ENCODE peak calls at places on chromosomes 5 and 9, in eight cellular contexts. O is osteoblast, Z is neuronal stem cell, U is aorta, A is small intestine, W is lower lobe of right lung, X is fibroblast of lung, V is PC-3. J is an unnamed sample.

GRCh38 chr5:173573126-173573960 is 43.1 kb downstream of the BOD1 start:
- DNase-seq in O (peak; percentile 95), Z (peak; percentile 76), U (peak; percentile 94), A (peak; percentile 52), W (peak; percentile 83), X (peak; percentile 26), V (peak; percentile 86), J (peak; percentile 37)

GRCh38 chr5:139137703-139138102 is 60.5 kb downstream of the SIL1 start:
- DNase-seq in O (no peak), Z (no peak), U (no peak), A (peak; percentile 3), W (no peak), X (peak; percentile 49), V (peak; percentile 14), J (peak; percentile 17)

GRCh38 chr5:99636663-99637062 is 707.9 kb upstream of the CHD1 start:
- DNase-seq in O (no peak), Z (no peak), U (no peak), A (no peak), W (no peak), X (no peak), V (no peak), J (no peak)

GRCh38 chr9:132168851-132169250 is 7.0 kb downstream of the NTNG2 start:
- DNase-seq in O (no peak), Z (no peak), U (no peak), A (no peak), W (no peak), X (no peak), V (no peak), J (no peak)

GRCh38 chr9:80378669-80379293 is 807.0 kb downstream of the TLE4 start:
- DNase-seq in O (no peak), Z (no peak), U (no peak), A (no peak), W (no peak), X (no peak), V (peak; percentile 71), J (no peak)

GRCh38 chr9:34406219-34406618 is 29.5 kb upstream of the MYORG start:
- DNase-seq in O (no peak), Z (no peak), U (no peak), A (no peak), W (no peak), X (no peak), V (no peak), J (no peak)

GRCh38 chr9:126420643-126421564 is 94.3 kb downstream of the MVB12B start:
- DNase-seq in O (peak; percentile 58), Z (no peak), U (no peak), A (no peak), W (no peak), X (peak; percentile 84), V (peak; percentile 87), J (no peak)

GRCh38 chr5:87399720-87400119 is 13.0 kb downstream of the CCNH start:
- DNase-seq in O (no peak), Z (no peak), U (no peak), A (no peak), W (no peak), X (no peak), V (no peak), J (no peak)

GRCh38 chr9:133957328-133957727 is 34.8 kb downstream of the VAV2 start:
- DNase-seq in O (no peak), Z (no peak), U (peak; percentile 51), A (no peak), W (peak; percentile 40), X (no peak), V (no peak), J (no peak)

GRCh38 chr5:173333900-173334685 is 5.9 kb upstream of the STC2 start:
- DNase-seq in O (peak; percentile 95), Z (no peak), U (no peak), A (no peak), W (no peak), X (peak; percentile 69), V (peak; percentile 92), J (no peak)

GRCh38 chr9:4260661-4261060 is 39.2 kb downstream of the GLIS3 start:
- DNase-seq in O (no peak), Z (no peak), U (no peak), A (no peak), W (no peak), X (no peak), V (no peak), J (no peak)

GRCh38 chr5:135193213-135194125 is 159.4 kb upstream of the PITX1 start:
- DNase-seq in O (peak; percentile 84), Z (no peak), U (no peak), A (no peak), W (no peak), X (peak; percentile 84), V (peak; percentile 23), J (no peak)

GRCh38 chr9:125131778-125132177 is 11.6 kb downstream of the SCAI start:
- DNase-seq in O (no peak), Z (no peak), U (no peak), A (no peak), W (no peak), X (no peak), V (no peak), J (no peak)

GRCh38 chr9:123318961-123319421 is 37.0 kb upstream of the CRB2 start:
- DNase-seq in O (peak; percentile 79), Z (no peak), U (peak; percentile 76), A (no peak), W (no peak), X (no peak), V (no peak), J (no peak)

GRCh38 chr5:124235031-124235562 is 511.3 kb downstream of the ZNF608 start:
- DNase-seq in O (no peak), Z (no peak), U (no peak), A (no peak), W (no peak), X (no peak), V (no peak), J (no peak)

GRCh38 chr9:83304686-83305085 is 233.5 kb downstream of the FRMD3 start:
- DNase-seq in O (peak; percentile 88), Z (no peak), U (peak; percentile 91), A (no peak), W (peak; percentile 51), X (peak; percentile 87), V (no peak), J (no peak)

GRCh38 chr5:13708432-13708831 is 236.1 kb downstream of the DNAH5 start:
- DNase-seq in O (no peak), Z (no peak), U (no peak), A (no peak), W (no peak), X (peak; percentile 38), V (no peak), J (no peak)

GRCh38 chr5:81212211-81212687 is 20.9 kb upstream of the CKMT2 start:
- DNase-seq in O (no peak), Z (no peak), U (no peak), A (peak; percentile 90), W (no peak), X (no peak), V (no peak), J (no peak)

GRCh38 chr5:476814-477175 is 33.8 kb downstream of the EXOC3 start:
- DNase-seq in O (peak; percentile 91), Z (no peak), U (no peak), A (no peak), W (no peak), X (no peak), V (no peak), J (no peak)

GRCh38 chr5:21219255-21219654 is 1231.3 kb upstream of the CDH18 start:
- DNase-seq in O (no peak), Z (no peak), U (no peak), A (no peak), W (no peak), X (peak; percentile 60), V (peak; percentile 91), J (no peak)

DNA sequence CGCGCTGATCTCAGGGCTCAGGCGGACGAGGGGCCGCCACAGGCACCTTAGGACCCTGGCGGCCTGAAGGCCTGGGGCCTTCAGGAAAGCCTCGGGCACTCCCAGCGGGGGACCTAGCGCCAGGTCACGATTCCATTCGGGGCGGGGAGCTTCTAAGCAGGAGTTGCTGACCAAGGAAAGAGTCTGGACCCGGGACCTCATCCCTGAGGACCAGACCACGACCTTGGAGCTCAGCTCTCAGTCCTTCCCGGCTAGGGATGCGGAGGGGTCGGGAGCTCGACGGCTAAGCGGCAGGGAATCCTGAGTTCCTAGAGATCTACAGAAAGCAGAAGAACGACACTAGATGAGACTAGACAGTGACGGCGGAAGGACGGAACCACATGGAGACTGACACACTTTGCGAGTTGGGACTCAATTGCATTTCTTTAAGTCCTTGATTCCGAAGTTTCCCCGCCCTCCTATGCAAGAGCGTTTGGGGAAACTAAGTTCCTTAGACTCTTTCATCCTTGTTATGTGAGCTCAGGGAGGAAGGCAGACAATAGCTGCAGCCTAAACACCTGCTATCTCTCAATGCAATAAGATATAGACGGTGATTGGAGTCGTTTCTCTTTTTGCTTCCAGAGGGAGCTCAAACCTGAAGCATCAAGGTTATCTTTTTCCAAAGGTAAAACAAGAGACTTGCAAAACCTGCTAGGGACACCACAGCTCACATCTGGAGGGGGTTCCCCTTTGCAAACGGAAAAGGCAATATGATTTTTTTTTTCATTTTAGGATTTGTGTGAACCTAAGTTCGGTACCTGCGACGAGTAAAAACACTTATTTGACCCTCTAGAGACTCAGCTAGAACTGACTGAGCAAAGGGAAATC is 9.7 kb downstream of the NR2F1-AS1 start:
- DNase-seq in O (peak; percentile 87), Z (no peak), U (no peak), A (no peak), W (no peak), X (no peak), V (no peak), J (no peak)
- H3K27me3 ChIP-seq in O (no peaks in the 10 kb centered on the region), Z (no peaks in the 10 kb centered on the region), U (no peaks in the 10 kb centered on the region), A (peaks cover 41% of the 10 kb centered on the region), W (peaks cover 78% of the 10 kb centered on the region), X (no peaks in the 10 kb centered on the region), V (no peaks in the 10 kb centered on the region), J (peaks cover 65% of the 10 kb centered on the region)

GRCh38 chr9:122213589-122214413 is 15.0 kb downstream of the LHX6 start:
- DNase-seq in O (peak; percentile 77), Z (peak; percentile 82), U (no peak), A (peak; percentile 55), W (no peak), X (no peak), V (peak; percentile 89), J (peak; percentile 20)
- H3K4me3 ChIP-seq in O (peak overlapping the region; percentile 42), Z (peak overlapping the region; percentile 39), U (no peak overlapping the region), A (peak overlapping the region; percentile 52), W (peak overlapping the region; percentile 49), X (no peak overlapping the region), V (peak overlapping the region; percentile 67), J (no peak overlapping the region)

GRCh38 chr5:150492621-150493020 is 15.3 kb upstream of the NDST1 start:
- DNase-seq in O (peak; percentile 94), Z (no peak), U (no peak), A (no peak), W (no peak), X (peak; percentile 84), V (peak; percentile 73), J (no peak)
- H3K4me1 ChIP-seq in O (peaks cover 76% of the 10 kb centered on the region), Z (peaks cover 19% of the 10 kb centered on the region), U (peaks cover 25% of the 10 kb centered on the region), A (no peaks in the 10 kb centered on the region), W (peaks cover 66% of the 10 kb centered on the region), X (peaks cover 61% of the 10 kb centered on the region), V (peaks cover 45% of the 10 kb centered on the region), J (no peaks in the 10 kb centered on the region)

DNA sequence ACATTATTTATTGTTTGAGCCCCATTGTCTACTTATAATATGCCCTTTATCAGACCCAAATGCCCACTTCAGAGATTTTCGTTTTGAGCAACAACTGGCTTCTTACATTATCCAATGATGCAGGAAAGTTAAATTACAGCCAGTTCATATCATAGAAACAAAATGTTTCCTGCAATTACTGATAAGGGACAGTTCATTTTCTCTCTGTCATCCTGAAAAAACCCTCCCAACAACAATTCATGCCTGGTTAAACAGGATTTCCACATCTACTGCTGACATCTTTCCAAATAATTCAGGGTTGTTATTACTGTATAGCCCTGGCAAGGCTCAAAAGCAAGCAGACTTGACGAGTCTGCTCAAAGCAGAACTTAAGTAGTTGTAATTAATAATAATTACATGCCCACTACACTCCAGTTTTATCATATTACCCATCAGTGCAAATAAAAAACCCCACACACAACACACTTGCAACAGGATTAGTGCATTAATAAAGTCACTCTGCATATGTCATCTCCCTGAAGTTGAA is 119.4 kb upstream of the NFIB start:
- DNase-seq in O (no peak), Z (no peak), U (no peak), A (no peak), W (no peak), X (peak; percentile 32), V (no peak), J (no peak)
- H3K27me3 ChIP-seq in O (peaks cover 55% of the 10 kb centered on the region), Z (no peaks in the 10 kb centered on the region), U (no peaks in the 10 kb centered on the region), A (no peaks in the 10 kb centered on the region), W (no peaks in the 10 kb centered on the region), X (no peaks in the 10 kb centered on the region), V (no peaks in the 10 kb centered on the region), J (no peaks in the 10 kb centered on the region)

J was measured in CD4-positive, CD25-positive, alpha-beta regulatory T cell.